ENCODE peak calls at places on chromosome 11, in six cellular contexts. One of them, this sample, is unnamed.

GRCh38 chr11:17991799-17992433 is 20.9 kb downstream of the SERGEF start:
- DNase-seq in mesenchymal stem cell: peak
- DNase-seq in HAP-1: peak
- DNase-seq in brain microvascular endothelial cell: no peak
- DNase-seq in A673: peak
- DNase-seq in SJSA1: peak
- DNase-seq in this sample: peak

GRCh38 chr11:27028653-27029052 is 12.0 kb upstream of the BBOX1 start:
- DNase-seq in mesenchymal stem cell: no peak
- DNase-seq in HAP-1: no peak
- DNase-seq in brain microvascular endothelial cell: no peak
- DNase-seq in A673: no peak
- DNase-seq in SJSA1: no peak
- DNase-seq in this sample: no peak

GRCh38 chr11:68524681-68525080 is 64.1 kb downstream of the PPP6R3 start:
- DNase-seq in mesenchymal stem cell: no peak
- DNase-seq in HAP-1: no peak
- DNase-seq in brain microvascular endothelial cell: no peak
- DNase-seq in A673: no peak
- DNase-seq in SJSA1: no peak
- DNase-seq in this sample: peak

GRCh38 chr11:130629039-130629438 is 180.6 kb downstream of the ADAMTS15 start:
- DNase-seq in mesenchymal stem cell: no peak
- DNase-seq in HAP-1: no peak
- DNase-seq in brain microvascular endothelial cell: no peak
- DNase-seq in A673: no peak
- DNase-seq in SJSA1: no peak
- DNase-seq in this sample: peak

GRCh38 chr11:114098927-114099326 is 39.4 kb downstream of the ZBTB16 start:
- DNase-seq in mesenchymal stem cell: no peak
- DNase-seq in HAP-1: no peak
- DNase-seq in brain microvascular endothelial cell: no peak
- DNase-seq in A673: no peak
- DNase-seq in SJSA1: no peak
- DNase-seq in this sample: peak

GRCh38 chr11:42770444-42771065 is 541.2 kb upstream of the API5 start:
- DNase-seq in mesenchymal stem cell: peak
- DNase-seq in HAP-1: no peak
- DNase-seq in brain microvascular endothelial cell: no peak
- DNase-seq in A673: peak
- DNase-seq in SJSA1: peak
- DNase-seq in this sample: peak

GRCh38 chr11:77636738-77637344 is 753 bp downstream of the CLNS1A start:
- DNase-seq in mesenchymal stem cell: peak
- DNase-seq in HAP-1: no peak
- DNase-seq in brain microvascular endothelial cell: no peak
- DNase-seq in A673: no peak
- DNase-seq in SJSA1: no peak
- DNase-seq in this sample: peak

GRCh38 chr11:4559527-4560440 is 14.8 kb downstream of the OR52M1 start:
- DNase-seq in mesenchymal stem cell: no peak
- DNase-seq in HAP-1: no peak
- DNase-seq in brain microvascular endothelial cell: no peak
- DNase-seq in A673: no peak
- DNase-seq in SJSA1: no peak
- DNase-seq in this sample: no peak

GRCh38 chr11:83285131-83285770 is 916 bp downstream of the CCDC90B start:
- DNase-seq in mesenchymal stem cell: no peak
- DNase-seq in HAP-1: no peak
- DNase-seq in brain microvascular endothelial cell: no peak
- DNase-seq in A673: no peak
- DNase-seq in SJSA1: no peak
- DNase-seq in this sample: no peak

GRCh38 chr11:121369366-121369765 is 76.8 kb downstream of the SC5D start:
- DNase-seq in mesenchymal stem cell: no peak
- DNase-seq in HAP-1: no peak
- DNase-seq in brain microvascular endothelial cell: no peak
- DNase-seq in A673: no peak
- DNase-seq in SJSA1: no peak
- DNase-seq in this sample: no peak
- H3K4me3 ChIP-seq in mesenchymal stem cell: no peak
- H3K4me3 ChIP-seq in HAP-1: no peak
- H3K4me3 ChIP-seq in brain microvascular endothelial cell: no peak
- H3K4me3 ChIP-seq in A673: no peak
- H3K4me3 ChIP-seq in SJSA1: no peak
- H3K4me3 ChIP-seq in this sample: no peak

GRCh38 chr11:121762820-121763219 is 310.1 kb upstream of the SORL1-AS1 start:
- DNase-seq in mesenchymal stem cell: no peak
- DNase-seq in HAP-1: no peak
- DNase-seq in brain microvascular endothelial cell: peak
- DNase-seq in A673: peak
- DNase-seq in SJSA1: no peak
- DNase-seq in this sample: peak
- H3K4me3 ChIP-seq in mesenchymal stem cell: no peak
- H3K4me3 ChIP-seq in HAP-1: no peak
- H3K4me3 ChIP-seq in brain microvascular endothelial cell: no peak
- H3K4me3 ChIP-seq in A673: no peak
- H3K4me3 ChIP-seq in SJSA1: no peak
- H3K4me3 ChIP-seq in this sample: peak

GRCh38 chr11:74459584-74459983 is 7.8 kb downstream of the KCNE3 start:
- DNase-seq in mesenchymal stem cell: no peak
- DNase-seq in HAP-1: no peak
- DNase-seq in brain microvascular endothelial cell: no peak
- DNase-seq in A673: no peak
- DNase-seq in SJSA1: no peak
- DNase-seq in this sample: no peak
- H3K4me3 ChIP-seq in mesenchymal stem cell: no peak
- H3K4me3 ChIP-seq in HAP-1: no peak
- H3K4me3 ChIP-seq in brain microvascular endothelial cell: no peak
- H3K4me3 ChIP-seq in A673: no peak
- H3K4me3 ChIP-seq in SJSA1: no peak
- H3K4me3 ChIP-seq in this sample: no peak

GRCh38 chr11:124863826-124864165 is 1.4 kb upstream of the ROBO3 start:
- DNase-seq in mesenchymal stem cell: no peak
- DNase-seq in HAP-1: no peak
- DNase-seq in brain microvascular endothelial cell: no peak
- DNase-seq in A673: no peak
- DNase-seq in SJSA1: no peak
- DNase-seq in this sample: no peak

GRCh38 chr11:124864176-124864891 is 898 bp upstream of the ROBO3 start:
- DNase-seq in mesenchymal stem cell: no peak
- DNase-seq in HAP-1: no peak
- DNase-seq in brain microvascular endothelial cell: no peak
- DNase-seq in A673: no peak
- DNase-seq in SJSA1: no peak
- DNase-seq in this sample: no peak

GRCh38 chr11:124864892-124865180 is 396 bp upstream of the ROBO3 start:
- DNase-seq in mesenchymal stem cell: no peak
- DNase-seq in HAP-1: no peak
- DNase-seq in brain microvascular endothelial cell: no peak
- DNase-seq in A673: no peak
- DNase-seq in SJSA1: no peak
- DNase-seq in this sample: no peak

GRCh38 chr11:124865902-124866851 is 945 bp downstream of the ROBO3 start:
- DNase-seq in mesenchymal stem cell: peak
- DNase-seq in HAP-1: no peak
- DNase-seq in brain microvascular endothelial cell: no peak
- DNase-seq in A673: peak
- DNase-seq in SJSA1: peak
- DNase-seq in this sample: peak

GRCh38 chr11:124865181-124865901 is at the start of gene ROBO3:
- DNase-seq in mesenchymal stem cell: peak
- DNase-seq in HAP-1: no peak
- DNase-seq in brain microvascular endothelial cell: no peak
- DNase-seq in A673: no peak
- DNase-seq in SJSA1: no peak
- DNase-seq in this sample: no peak
- H3K4me3 ChIP-seq in mesenchymal stem cell: no peak
- H3K4me3 ChIP-seq in HAP-1: peak
- H3K4me3 ChIP-seq in brain microvascular endothelial cell: peak
- H3K4me3 ChIP-seq in A673: peak
- H3K4me3 ChIP-seq in SJSA1: no peak
- H3K4me3 ChIP-seq in this sample: no peak

GRCh38 chr11:111785886-111786412 is 19.8 kb upstream of the PPP2R1B start:
- DNase-seq in mesenchymal stem cell: no peak
- DNase-seq in HAP-1: no peak
- DNase-seq in brain microvascular endothelial cell: no peak
- DNase-seq in A673: no peak
- DNase-seq in SJSA1: no peak
- DNase-seq in this sample: no peak
- H3K4me3 ChIP-seq in mesenchymal stem cell: no peak
- H3K4me3 ChIP-seq in HAP-1: no peak
- H3K4me3 ChIP-seq in brain microvascular endothelial cell: no peak
- H3K4me3 ChIP-seq in A673: no peak
- H3K4me3 ChIP-seq in SJSA1: no peak
- H3K4me3 ChIP-seq in this sample: no peak

DNA sequence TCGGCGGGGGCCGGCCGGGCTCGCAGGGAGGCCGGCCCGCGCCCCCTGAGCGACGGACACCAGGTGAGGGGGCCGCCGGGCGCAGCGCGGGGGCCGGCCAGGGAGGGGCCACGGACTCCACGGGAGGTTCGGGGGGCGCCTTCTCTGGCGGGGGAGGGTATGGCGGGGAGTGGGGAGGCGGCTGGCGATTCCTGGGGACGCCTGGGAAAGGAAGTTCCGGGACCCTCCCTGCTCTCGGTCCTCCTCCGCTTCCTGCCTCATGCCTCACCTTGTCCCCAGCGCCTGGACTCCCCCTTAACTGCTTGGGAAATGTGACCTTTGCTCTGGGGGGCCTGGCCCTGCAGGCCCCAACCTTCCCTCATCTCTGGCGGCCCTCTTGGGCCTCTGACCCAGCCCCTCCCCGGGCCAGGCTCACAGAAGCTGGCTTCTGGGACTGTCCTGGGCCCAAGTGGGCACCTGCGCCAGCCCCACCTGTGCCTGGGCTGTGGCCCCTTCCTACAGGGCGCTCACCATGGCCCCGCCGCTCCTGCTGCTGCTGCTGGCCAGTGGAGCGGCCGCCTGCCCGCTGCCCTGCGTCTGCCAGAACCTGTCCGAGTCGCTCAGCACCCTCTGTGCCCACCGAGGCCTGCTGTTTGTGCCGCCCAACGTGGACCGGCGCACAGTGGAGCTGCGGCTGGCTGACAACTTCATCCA is 516 bp downstream of the LRFN4 start:
- DNase-seq in mesenchymal stem cell: peak
- DNase-seq in HAP-1: no peak
- DNase-seq in brain microvascular endothelial cell: no peak
- DNase-seq in A673: peak
- DNase-seq in SJSA1: no peak
- DNase-seq in this sample: peak
- H3K4me3 ChIP-seq in mesenchymal stem cell: peak
- H3K4me3 ChIP-seq in HAP-1: peak
- H3K4me3 ChIP-seq in brain microvascular endothelial cell: peak
- H3K4me3 ChIP-seq in A673: peak
- H3K4me3 ChIP-seq in SJSA1: peak
- H3K4me3 ChIP-seq in this sample: peak

DNA sequence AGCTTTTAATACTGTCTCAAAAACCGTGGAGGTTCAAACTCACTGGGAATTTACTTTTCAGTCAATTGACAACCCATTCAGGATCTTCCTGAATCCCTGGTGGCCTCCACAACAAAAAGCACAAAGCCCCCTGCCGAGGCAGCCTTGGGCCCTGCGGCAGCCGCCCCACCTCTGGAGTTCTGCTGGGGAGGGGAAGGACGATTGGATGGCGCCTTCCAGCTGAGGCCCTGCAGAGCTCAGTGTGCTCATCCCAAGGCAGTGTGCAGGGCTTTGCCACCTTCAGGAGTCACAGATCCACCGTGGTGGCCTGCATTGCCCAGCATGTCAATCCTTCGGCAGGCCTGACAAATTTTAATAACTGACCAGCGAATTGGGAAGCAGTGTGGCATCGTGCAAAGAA is 7.4 kb downstream of the ZFTA start:
- DNase-seq in mesenchymal stem cell: no peak
- DNase-seq in HAP-1: no peak
- DNase-seq in brain microvascular endothelial cell: no peak
- DNase-seq in A673: peak
- DNase-seq in SJSA1: no peak
- DNase-seq in this sample: no peak
- H3K4me3 ChIP-seq in mesenchymal stem cell: no peak
- H3K4me3 ChIP-seq in HAP-1: no peak
- H3K4me3 ChIP-seq in brain microvascular endothelial cell: no peak
- H3K4me3 ChIP-seq in A673: peak
- H3K4me3 ChIP-seq in SJSA1: no peak
- H3K4me3 ChIP-seq in this sample: no peak

GRCh38 chr11:115390441-115390840 is 113.8 kb downstream of the CADM1 start:
- DNase-seq in mesenchymal stem cell: no peak
- DNase-seq in HAP-1: no peak
- DNase-seq in brain microvascular endothelial cell: no peak
- DNase-seq in A673: no peak
- DNase-seq in SJSA1: no peak
- DNase-seq in this sample: no peak
- H3K4me3 ChIP-seq in mesenchymal stem cell: no peak
- H3K4me3 ChIP-seq in HAP-1: no peak
- H3K4me3 ChIP-seq in brain microvascular endothelial cell: no peak
- H3K4me3 ChIP-seq in A673: no peak
- H3K4me3 ChIP-seq in SJSA1: no peak
- H3K4me3 ChIP-seq in this sample: no peak

GRCh38 chr11:725624-726202 is 19.7 kb downstream of the EPS8L2 start:
- DNase-seq in mesenchymal stem cell: no peak
- DNase-seq in HAP-1: no peak
- DNase-seq in brain microvascular endothelial cell: no peak
- DNase-seq in A673: no peak
- DNase-seq in SJSA1: no peak
- DNase-seq in this sample: no peak
- H3K4me3 ChIP-seq in mesenchymal stem cell: no peak
- H3K4me3 ChIP-seq in HAP-1: no peak
- H3K4me3 ChIP-seq in brain microvascular endothelial cell: no peak
- H3K4me3 ChIP-seq in A673: peak
- H3K4me3 ChIP-seq in SJSA1: no peak
- H3K4me3 ChIP-seq in this sample: no peak

This sample was measured in choroid plexus epithelial cell.